ENCODE peak calls at places on chromosomes 12 and 14, in eight cellular contexts. Z is coronary artery; Q is dorsolateral prefrontal cortex; X is left ventricle myocardium inferior; F is right cardiac atrium; D is CD8-positive, alpha-beta T cell; R is effector memory CD4-positive, alpha-beta T cell; B is H9. V is an unnamed sample.
A peak's percentile ranks its signal among the peaks of the same experiment; 100 is the strongest.

GRCh38 chr14:20614038-20614840 is 23.1 kb upstream of the RNASE12 start:
- DNase-seq in Z (no peak), Q (no peak), X (no peak), F (no peak), D (no peak), R (no peak), B (peak; percentile 64), V (no peak)

GRCh38 chr12:56542164-56542563 is 20.5 kb downstream of the RBMS2 start:
- DNase-seq in Z (no peak), Q (no peak), X (no peak), F (no peak), D (no peak), R (no peak), B (no peak), V (no peak)

GRCh38 chr12:112111931-112112330 is 3.3 kb upstream of the NAA25 start:
- DNase-seq in Z (no peak), Q (no peak), X (no peak), F (no peak), D (no peak), R (no peak), B (no peak), V (no peak)

GRCh38 chr12:6363330-6364036 is 11.9 kb downstream of the SCNN1A start:
- DNase-seq in Z (no peak), Q (no peak), X (peak; percentile 82), F (peak; percentile 91), D (peak; percentile 81), R (peak; percentile 49), B (peak; percentile 82), V (peak; percentile 74)

GRCh38 chr14:95222151-95222631 is 64.9 kb upstream of the DICER1 start:
- DNase-seq in Z (peak; percentile 69), Q (no peak), X (no peak), F (no peak), D (no peak), R (no peak), B (peak; percentile 52), V (peak; percentile 58)

GRCh38 chr12:77247542-77247941 is 182.2 kb upstream of the E2F7 start:
- DNase-seq in Z (no peak), Q (no peak), X (no peak), F (no peak), D (no peak), R (no peak), B (no peak), V (no peak)

GRCh38 chr14:51188566-51189185 is 51.4 kb upstream of the TMX1 start:
- DNase-seq in Z (no peak), Q (peak; percentile 57), X (no peak), F (no peak), D (no peak), R (no peak), B (no peak), V (no peak)

GRCh38 chr14:55121628-55122440 is 7.2 kb upstream of the LGALS3 start:
- DNase-seq in Z (no peak), Q (no peak), X (no peak), F (no peak), D (no peak), R (no peak), B (no peak), V (no peak)

GRCh38 chr14:52473557-52473956 is 78.7 kb downstream of the TXNDC16 start:
- DNase-seq in Z (no peak), Q (no peak), X (no peak), F (no peak), D (no peak), R (no peak), B (no peak), V (no peak)

GRCh38 chr14:86168376-86168775 is 638.4 kb downstream of the FLRT2 start:
- DNase-seq in Z (no peak), Q (no peak), X (no peak), F (no peak), D (no peak), R (no peak), B (no peak), V (no peak)

GRCh38 chr14:54011001-54011400 is 54.4 kb upstream of the BMP4 start:
- DNase-seq in Z (no peak), Q (no peak), X (no peak), F (no peak), D (no peak), R (no peak), B (no peak), V (no peak)

GRCh38 chr12:132285311-132285741 is 44.1 kb downstream of the GALNT9 start:
- DNase-seq in Z (no peak), Q (no peak), X (no peak), F (peak; percentile 56), D (no peak), R (no peak), B (no peak), V (no peak)

GRCh38 chr14:72970824-72971434 is 44.7 kb downstream of the DCAF4 start:
- DNase-seq in Z (no peak), Q (no peak), X (no peak), F (no peak), D (no peak), R (no peak), B (no peak), V (no peak)

GRCh38 chr14:21320913-21321312 is 41.0 kb downstream of the RPGRIP1 start:
- DNase-seq in Z (no peak), Q (no peak), X (no peak), F (no peak), D (no peak), R (no peak), B (no peak), V (no peak)

GRCh38 chr12:98639526-98639925 is 5.1 kb downstream of the IKBIP start:
- DNase-seq in Z (no peak), Q (no peak), X (no peak), F (no peak), D (no peak), R (no peak), B (no peak), V (no peak)

GRCh38 chr12:27012239-27012981 is 1.8 kb downstream of the TM7SF3 start:
- DNase-seq in Z (no peak), Q (no peak), X (no peak), F (no peak), D (no peak), R (no peak), B (no peak), V (no peak)

GRCh38 chr12:110639336-110640178 is 25.6 kb downstream of the TCTN1 start:
- DNase-seq in Z (no peak), Q (no peak), X (no peak), F (no peak), D (no peak), R (no peak), B (peak; percentile 5), V (no peak)

GRCh38 chr14:77000340-77001235 is 27.9 kb downstream of the IRF2BPL start:
- DNase-seq in Z (no peak), Q (peak; percentile 52), X (peak; percentile 32), F (peak; percentile 63), D (no peak), R (no peak), B (no peak), V (peak; percentile 52)

GRCh38 chr12:28866715-28867503 is 282.2 kb upstream of the FAR2 start:
- DNase-seq in Z (no peak), Q (no peak), X (no peak), F (no peak), D (no peak), R (no peak), B (no peak), V (no peak)

GRCh38 chr14:102694530-102695171 is 82.6 kb upstream of the TRAF3 start:
- DNase-seq in Z (no peak), Q (peak; percentile 36), X (no peak), F (no peak), D (peak; percentile 65), R (no peak), B (peak; percentile 59), V (peak; percentile 41)

GRCh38 chr12:123427036-123427769 is 9.3 kb downstream of the RILPL2 start:
- DNase-seq in Z (no peak), Q (no peak), X (no peak), F (no peak), D (no peak), R (peak; percentile 35), B (no peak), V (no peak)

GRCh38 chr14:73802431-73803188 is 49.0 kb upstream of the PTGR2 start:
- DNase-seq in Z (no peak), Q (no peak), X (no peak), F (no peak), D (no peak), R (no peak), B (peak; percentile 51), V (no peak)

GRCh38 chr12:92987846-92988621 is 58.9 kb upstream of the EEA1 start:
- DNase-seq in Z (no peak), Q (no peak), X (peak; percentile 25), F (peak; percentile 53), D (no peak), R (no peak), B (peak; percentile 42), V (peak; percentile 36)

GRCh38 chr12:106118-106561 is 39.6 kb downstream of the IQSEC3 start:
- DNase-seq in Z (no peak), Q (no peak), X (peak; percentile 32), F (no peak), D (no peak), R (no peak), B (peak; percentile 88), V (no peak)

GRCh38 chr12:107349008-107349747 is 255.8 kb upstream of the CRY1 start:
- DNase-seq in Z (no peak), Q (no peak), X (no peak), F (no peak), D (no peak), R (no peak), B (no peak), V (no peak)

GRCh38 chr14:22593189-22593588 is 4.2 kb upstream of the DAD1 start:
- DNase-seq in Z (no peak), Q (no peak), X (no peak), F (no peak), D (no peak), R (no peak), B (no peak), V (no peak)
- H3K27ac ChIP-seq in Z (no peak overlapping the region), Q (no peak overlapping the region), X (no peak overlapping the region), F (no peak overlapping the region), D (no peak overlapping the region), R (no peak overlapping the region), B (no peak overlapping the region), V (no peak overlapping the region)

DNA sequence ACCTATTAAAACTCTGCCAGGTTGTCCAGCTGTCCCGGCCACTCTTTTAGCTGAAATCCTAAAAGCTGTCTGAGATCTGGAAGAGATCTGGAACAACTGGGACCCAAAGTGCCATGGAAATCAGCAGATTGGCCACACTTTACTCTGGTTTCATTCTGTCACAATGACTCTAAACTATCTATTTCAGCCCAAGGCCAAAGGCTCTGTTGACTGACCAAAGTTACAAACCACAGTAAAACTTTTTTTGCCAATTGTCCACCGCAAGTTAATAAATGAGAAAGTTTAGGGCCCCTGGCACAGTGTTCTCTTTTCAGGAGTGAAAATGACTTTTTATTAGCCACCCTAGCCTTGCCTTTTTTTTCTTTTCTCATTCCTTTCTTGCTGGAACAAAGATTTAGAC is 113.4 kb upstream of the CPM start:
- DNase-seq in Z (no peak), Q (no peak), X (no peak), F (no peak), D (no peak), R (no peak), B (no peak), V (no peak)
- H3K27ac ChIP-seq in Z (no peak overlapping the region), Q (no peak overlapping the region), X (no peak overlapping the region), F (no peak overlapping the region), D (no peak overlapping the region), R (no peak overlapping the region), B (no peak overlapping the region), V (no peak overlapping the region)

GRCh38 chr12:46921754-46922113 is 95.9 kb upstream of the SLC38A4 start:
- DNase-seq in Z (no peak), Q (no peak), X (no peak), F (no peak), D (no peak), R (no peak), B (no peak), V (no peak)
- H3K27ac ChIP-seq in Z (no peak overlapping the region), Q (no peak overlapping the region), X (no peak overlapping the region), F (no peak overlapping the region), D (no peak overlapping the region), R (no peak overlapping the region), B (no peak overlapping the region), V (no peak overlapping the region)

GRCh38 chr12:14952295-14952995 is 9.0 kb downstream of the ARHGDIB start:
- DNase-seq in Z (no peak), Q (no peak), X (no peak), F (no peak), D (no peak), R (peak; percentile 22), B (no peak), V (no peak)
- H3K27ac ChIP-seq in Z (peak overlapping the region; percentile 82), Q (no peak overlapping the region), X (peak overlapping the region; percentile 92), F (peak overlapping the region; percentile 84), D (peak overlapping the region; percentile 69), R (peak overlapping the region; percentile 90), B (no peak overlapping the region), V (peak overlapping the region; percentile 72)

V was measured in gastrocnemius medialis.